ENCODE peak calls at places on chromosomes 1 and 21, in seven cellular contexts. C is OCI-LY7, N is AG09309, E is left ventricle myocardium inferior, X is AG10803, O is mucosa of descending colon, V is omental fat pad. U is an unnamed sample.
A peak's percentile ranks its signal among the peaks of the same experiment; 100 is the strongest.

GRCh38 chr1:10637833-10638558 is 158.4 kb downstream of the CASZ1 start:
- DNase-seq in C (no peak), N (no peak), E (no peak), X (no peak), O (peak; percentile 14), V (no peak), U (no peak)

GRCh38 chr1:111110197-111110899 is 29.5 kb downstream of the DRAM2 start:
- DNase-seq in C (no peak), N (no peak), E (no peak), X (peak; percentile 6), O (no peak), V (no peak), U (no peak)

GRCh38 chr1:155247667-155248563 is 7.4 kb downstream of the ENTREP3 start:
- DNase-seq in C (no peak), N (no peak), E (no peak), X (no peak), O (no peak), V (no peak), U (no peak)

GRCh38 chr1:37998913-37999433 is 6.3 kb downstream of the FHL3 start:
- DNase-seq in C (no peak), N (no peak), E (no peak), X (no peak), O (no peak), V (no peak), U (no peak)

GRCh38 chr1:201258763-201259230 is 24.5 kb upstream of the PKP1 start:
- DNase-seq in C (no peak), N (no peak), E (no peak), X (no peak), O (no peak), V (no peak), U (no peak)

GRCh38 chr1:212566522-212567479 is 41.8 kb upstream of the ATF3 start:
- DNase-seq in C (peak; percentile 56), N (no peak), E (no peak), X (peak; percentile 66), O (peak; percentile 55), V (no peak), U (no peak)

GRCh38 chr1:106055900-106056299 is 1000.6 kb upstream of the PRMT6 start:
- DNase-seq in C (peak; percentile 13), N (no peak), E (no peak), X (no peak), O (no peak), V (no peak), U (no peak)

GRCh38 chr1:9850442-9851162 is 26.8 kb upstream of the CLSTN1 start:
- DNase-seq in C (peak; percentile 72), N (no peak), E (no peak), X (no peak), O (no peak), V (no peak), U (no peak)

GRCh38 chr1:162835157-162835899 is 25.6 kb downstream of the CCDC190 start:
- DNase-seq in C (no peak), N (no peak), E (no peak), X (no peak), O (no peak), V (no peak), U (no peak)

GRCh38 chr1:181538836-181539235 is 55.5 kb downstream of the CACNA1E start:
- DNase-seq in C (no peak), N (no peak), E (no peak), X (no peak), O (no peak), V (no peak), U (no peak)

GRCh38 chr1:44239961-44240371 is 26.7 kb downstream of the DMAP1 start:
- DNase-seq in C (no peak), N (no peak), E (peak; percentile 57), X (no peak), O (no peak), V (no peak), U (no peak)

GRCh38 chr1:111441573-111442192 is 7.4 kb downstream of the WDR77 start:
- DNase-seq in C (peak; percentile 79), N (no peak), E (no peak), X (peak; percentile 9), O (peak; percentile 38), V (no peak), U (no peak)

GRCh38 chr1:179761296-179761695 is 18.2 kb downstream of the FAM163A start:
- DNase-seq in C (no peak), N (no peak), E (no peak), X (no peak), O (no peak), V (no peak), U (no peak)

GRCh38 chr1:29956343-29957030 is 720.2 kb downstream of the PTPRU start:
- DNase-seq in C (no peak), N (no peak), E (no peak), X (no peak), O (no peak), V (no peak), U (no peak)

GRCh38 chr21:20661745-20662470 is 336.3 kb upstream of the NCAM2 start:
- DNase-seq in C (no peak), N (no peak), E (no peak), X (no peak), O (no peak), V (no peak), U (no peak)

GRCh38 chr1:218547901-218548730 is 203.0 kb downstream of the TGFB2 start:
- DNase-seq in C (no peak), N (no peak), E (no peak), X (no peak), O (no peak), V (no peak), U (no peak)

GRCh38 chr1:208171615-208172388 is 72.4 kb downstream of the PLXNA2 start:
- DNase-seq in C (no peak), N (no peak), E (no peak), X (no peak), O (no peak), V (no peak), U (no peak)

GRCh38 chr1:31672988-31673387 is 28.3 kb upstream of the PEF1 start:
- DNase-seq in C (no peak), N (no peak), E (peak; percentile 32), X (no peak), O (no peak), V (no peak), U (no peak)

GRCh38 chr1:87795615-87796337 is 467.1 kb downstream of the LMO4 start:
- DNase-seq in C (no peak), N (no peak), E (no peak), X (no peak), O (no peak), V (no peak), U (no peak)

GRCh38 chr1:188904201-188904600 is 1573.5 kb downstream of the BRINP3 start:
- DNase-seq in C (no peak), N (no peak), E (no peak), X (no peak), O (no peak), V (no peak), U (no peak)

GRCh38 chr1:169486281-169486904 is 649 bp upstream of the SLC19A2 start:
- DNase-seq in C (no peak), N (no peak), E (no peak), X (peak; percentile 54), O (no peak), V (no peak), U (no peak)

GRCh38 chr1:2528966-2529750 is 905 bp downstream of the HES5 start:
- DNase-seq in C (no peak), N (no peak), E (no peak), X (no peak), O (peak; percentile 68), V (no peak), U (no peak)
- TF ChIP-seq CTCF in C (no peak), N (no peak), E (peak; percentile 19), X (no peak), O (no peak), V (no peak), U (no peak)

GRCh38 chr1:63623952-63624351 is 30.7 kb downstream of the PGM1 start:
- DNase-seq in C (no peak), N (no peak), E (no peak), X (no peak), O (no peak), V (no peak), U (no peak)

GRCh38 chr1:63626222-63626621 is 33.0 kb downstream of the PGM1 start:
- DNase-seq in C (no peak), N (no peak), E (no peak), X (no peak), O (no peak), V (no peak), U (no peak)

GRCh38 chr1:63621698-63622097 is 28.5 kb downstream of the PGM1 start:
- DNase-seq in C (no peak), N (no peak), E (peak; percentile 36), X (peak; percentile 81), O (no peak), V (no peak), U (peak; percentile 42)

GRCh38 chr1:63622847-63623566 is 29.8 kb downstream of the PGM1 start:
- DNase-seq in C (no peak), N (no peak), E (no peak), X (no peak), O (no peak), V (no peak), U (no peak)

DNA sequence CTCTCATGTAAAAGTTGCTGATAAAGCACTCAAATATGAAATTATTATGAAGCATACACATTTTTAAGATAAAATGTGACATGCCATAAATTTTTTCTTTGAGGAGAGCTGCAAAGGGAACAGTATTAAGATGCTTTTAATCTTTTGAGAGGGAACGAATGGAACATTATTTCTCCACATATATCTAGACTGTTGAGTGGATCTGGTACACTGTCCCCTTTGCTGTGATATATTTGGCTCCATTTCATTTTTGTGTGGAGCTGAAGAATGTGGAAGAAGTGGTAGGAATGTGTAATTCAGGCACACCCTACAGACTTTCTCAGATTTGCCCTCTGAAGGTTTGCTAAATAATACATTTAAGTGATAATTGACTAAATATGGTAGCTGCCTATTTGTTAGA is 31.7 kb downstream of the PGM1 start:
- DNase-seq in C (no peak), N (no peak), E (no peak), X (peak; percentile 60), O (no peak), V (no peak), U (no peak)
- TF ChIP-seq CTCF in C (no peak), N (peak; percentile 43), E (peak; percentile 36), X (peak; percentile 48), O (no peak), V (no peak), U (peak; percentile 51)

GRCh38 chr1:8814870-8815269 is 2.6 kb downstream of the RERE start:
- DNase-seq in C (peak; percentile 27), N (no peak), E (no peak), X (no peak), O (no peak), V (no peak), U (no peak)
- TF ChIP-seq CTCF in C (peak; percentile 72), N (no peak), E (peak; percentile 34), X (no peak), O (no peak), V (no peak), U (no peak)

GRCh38 chr1:233790121-233790520 is 114.4 kb upstream of the SLC35F3 start:
- DNase-seq in C (no peak), N (no peak), E (no peak), X (no peak), O (no peak), V (no peak), U (no peak)

GRCh38 chr1:233788687-233789086 is 115.8 kb upstream of the SLC35F3 start:
- DNase-seq in C (no peak), N (no peak), E (no peak), X (no peak), O (no peak), V (no peak), U (no peak)

GRCh38 chr1:233791750-233792149 is 112.7 kb upstream of the SLC35F3 start:
- DNase-seq in C (no peak), N (no peak), E (no peak), X (no peak), O (no peak), V (no peak), U (no peak)

GRCh38 chr1:233791372-233791703 is 113.1 kb upstream of the SLC35F3 start:
- DNase-seq in C (no peak), N (no peak), E (no peak), X (no peak), O (no peak), V (no peak), U (no peak)

GRCh38 chr1:233790662-233791371 is 113.7 kb upstream of the SLC35F3 start:
- DNase-seq in C (peak; percentile 52), N (peak; percentile 37), E (no peak), X (peak; percentile 67), O (no peak), V (no peak), U (peak; percentile 40)
- TF ChIP-seq CTCF in C (peak; percentile 92), N (peak; percentile 92), E (peak; percentile 86), X (peak; percentile 98), O (peak; percentile 66), V (peak; percentile 7), U (peak; percentile 78)